ENCODE peak calls at places on chromosomes 4 and X, in eight cellular contexts. Q is esophagus squamous epithelium, M is brain microvascular endothelial cell, X is cardiac muscle cell, P is A673, Y is uterus, V is hepatocyte, O is Karpas-422. Z is an unnamed sample.

GRCh38 chr4:82688091-82688815 is 110.3 kb downstream of the SCD5 start:
- DNase-seq in Q (no peak), M (no peak), X (no peak), P (no peak), Y (no peak), V (no peak), O (no peak), Z (no peak)

GRCh38 chr4:55485821-55486220 is 60.9 kb downstream of the CLOCK start:
- DNase-seq in Q (no peak), M (no peak), X (no peak), P (no peak), Y (no peak), V (no peak), O (no peak), Z (no peak)

GRCh38 chrX:1210844-1211243 is 1.6 kb downstream of the CRLF2 start:
- DNase-seq in Q (no peak), M (no peak), X (no peak), P (no peak), Y (no peak), V (no peak), O (no peak), Z (no peak)

GRCh38 chr4:122744229-122744628 is 11.7 kb downstream of the BBS12 start:
- DNase-seq in Q (no peak), M (no peak), X (no peak), P (no peak), Y (no peak), V (peak), O (no peak), Z (no peak)

GRCh38 chr4:39348371-39349265 is 17.5 kb downstream of the RFC1 start:
- DNase-seq in Q (no peak), M (peak), X (no peak), P (no peak), Y (no peak), V (peak), O (peak), Z (no peak)

GRCh38 chr4:51998837-51999236 is 21.3 kb downstream of the LRRC66 start:
- DNase-seq in Q (no peak), M (no peak), X (no peak), P (no peak), Y (no peak), V (no peak), O (no peak), Z (no peak)

GRCh38 chrX:50905334-50905733 is 5.2 kb upstream of the BMP15 start:
- DNase-seq in Q (no peak), M (no peak), X (no peak), P (peak), Y (no peak), V (no peak), O (peak), Z (no peak)

GRCh38 chrX:43885617-43886016 is 3.4 kb upstream of the MAOB start:
- DNase-seq in Q (no peak), M (no peak), X (no peak), P (no peak), Y (no peak), V (no peak), O (no peak), Z (no peak)

GRCh38 chrX:39152106-39152649 is 350.9 kb downstream of the MID1IP1 start:
- DNase-seq in Q (no peak), M (no peak), X (peak), P (peak), Y (no peak), V (peak), O (peak), Z (no peak)

DNA sequence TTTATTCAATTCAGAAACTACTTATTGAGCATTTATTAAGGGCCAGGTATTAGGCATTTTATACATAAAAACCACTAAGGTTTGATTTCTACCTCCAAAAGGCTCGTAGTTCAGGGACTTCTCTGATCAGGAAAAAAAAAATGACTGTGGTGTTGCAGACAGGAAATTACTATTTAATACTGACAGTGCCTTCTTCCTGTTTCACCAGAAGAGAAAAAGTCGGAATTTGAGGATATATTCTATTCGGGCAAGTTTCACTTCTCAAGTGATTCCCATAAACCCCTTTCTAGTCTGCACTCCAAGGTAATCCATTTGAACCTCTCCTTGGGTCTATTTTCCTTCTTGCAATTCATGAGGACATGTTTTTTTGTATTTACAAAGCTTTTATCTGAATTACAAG is 15.3 kb upstream of the TASL start:
- DNase-seq in Q (no peak), M (no peak), X (no peak), P (peak), Y (no peak), V (no peak), O (no peak), Z (no peak)
- H3K27ac ChIP-seq in Q (no peak), M (no peak), X (no peak), P (no peak), Y (no peak), V (no peak), O (no peak), Z (no peak)

GRCh38 chr4:46653842-46654241 is 255.2 kb downstream of the COX7B2 start:
- DNase-seq in Q (no peak), M (no peak), X (no peak), P (no peak), Y (no peak), V (no peak), O (no peak), Z (no peak)
- H3K27ac ChIP-seq in Q (no peak), M (no peak), X (no peak), P (no peak), Y (no peak), V (no peak), O (no peak), Z (no peak)

DNA sequence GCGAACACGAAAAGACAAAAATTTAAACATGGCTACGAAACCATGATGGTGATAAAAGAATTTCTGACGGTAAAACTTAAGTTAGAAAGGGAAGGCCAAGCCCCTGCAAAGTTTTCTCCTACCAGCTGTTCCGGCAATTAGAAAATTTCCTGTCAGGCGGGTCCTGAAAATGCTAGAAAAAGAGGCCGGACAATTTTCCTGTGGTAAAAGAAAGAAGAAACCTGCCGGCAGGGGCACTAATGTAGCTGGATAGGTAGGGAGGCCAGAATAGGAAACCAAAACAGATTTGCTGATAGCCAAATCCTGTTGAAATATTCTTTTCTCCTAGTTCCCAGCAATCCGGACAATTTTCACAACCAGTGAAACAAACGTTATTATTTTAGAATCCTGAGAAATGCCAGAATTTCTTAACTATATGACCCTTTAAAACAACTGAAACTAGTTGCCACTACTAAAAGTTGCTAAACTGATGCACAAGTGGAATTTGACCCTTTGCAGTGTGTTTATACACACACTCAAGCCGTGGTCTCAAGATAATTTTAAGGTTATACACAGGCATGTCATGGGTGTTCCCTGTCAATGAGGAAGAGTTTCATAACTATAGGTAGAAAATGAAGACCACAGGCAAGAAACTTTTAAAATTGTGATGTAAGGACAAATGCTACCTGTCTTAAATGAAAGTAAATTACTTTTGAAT is 47.8 kb downstream of the RPS6KA3 start:
- DNase-seq in Q (no peak), M (no peak), X (no peak), P (peak), Y (peak), V (peak), O (no peak), Z (no peak)
- H3K27ac ChIP-seq in Q (peak), M (no peak), X (no peak), P (peak), Y (peak), V (peak), O (no peak), Z (no peak)

GRCh38 chr4:118850813-118851173 is 14.9 kb upstream of the SEC24D start:
- DNase-seq in Q (no peak), M (no peak), X (no peak), P (no peak), Y (no peak), V (no peak), O (no peak), Z (no peak)
- H3K27ac ChIP-seq in Q (peak), M (no peak), X (no peak), P (no peak), Y (peak), V (peak), O (no peak), Z (no peak)

GRCh38 chrX:53685711-53686110 is 808 bp downstream of the HUWE1 start:
- DNase-seq in Q (no peak), M (no peak), X (no peak), P (no peak), Y (no peak), V (no peak), O (no peak), Z (no peak)
- H3K27ac ChIP-seq in Q (peak), M (peak), X (peak), P (peak), Y (peak), V (peak), O (peak), Z (peak)

GRCh38 chr4:7547368-7548040 is 112.8 kb upstream of the PSAPL1 start:
- DNase-seq in Q (no peak), M (no peak), X (no peak), P (no peak), Y (no peak), V (no peak), O (no peak), Z (no peak)
- H3K27ac ChIP-seq in Q (no peak), M (no peak), X (no peak), P (no peak), Y (no peak), V (peak), O (no peak), Z (no peak)

DNA sequence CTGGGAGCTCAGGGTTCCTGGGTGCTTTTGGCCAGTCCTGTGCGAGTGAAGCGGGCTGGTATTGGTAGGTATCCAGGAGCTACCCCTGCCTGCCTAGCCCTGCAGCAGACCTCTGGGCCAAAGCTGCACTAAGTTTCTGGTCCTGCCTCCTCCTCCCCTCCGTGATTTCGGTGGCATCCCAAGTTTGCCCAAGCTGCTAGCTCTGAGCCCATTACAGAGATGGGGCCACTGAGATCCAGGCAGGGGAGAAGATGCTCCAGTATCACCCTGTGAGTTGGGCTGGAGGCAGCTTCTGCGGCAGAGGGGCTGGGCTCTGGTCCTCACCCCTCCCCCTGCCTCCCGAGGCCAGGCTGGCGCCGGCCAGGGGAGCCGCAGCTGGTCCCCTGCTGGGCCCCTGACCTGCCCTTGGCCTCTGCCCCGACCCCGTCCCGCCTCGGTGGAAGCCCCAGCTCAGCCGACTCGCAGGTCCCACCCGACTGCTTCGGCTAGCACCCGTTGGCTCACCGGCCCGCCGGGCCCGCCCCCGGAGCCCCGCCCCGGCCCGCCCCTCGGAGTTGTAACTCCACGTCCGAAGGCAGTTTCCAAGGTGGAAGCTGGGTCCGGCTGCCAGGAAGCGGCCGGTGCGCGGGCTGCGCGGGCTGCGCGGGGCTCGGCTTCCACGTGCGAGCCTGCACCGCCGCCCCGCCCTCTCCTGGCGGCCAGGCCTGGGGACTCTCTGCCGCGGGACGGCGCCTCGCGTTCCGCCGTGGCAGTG is at the start of gene DUSP9:
- DNase-seq in Q (no peak), M (no peak), X (peak), P (peak), Y (peak), V (peak), O (no peak), Z (no peak)
- H3K27ac ChIP-seq in Q (no peak), M (no peak), X (no peak), P (no peak), Y (no peak), V (no peak), O (no peak), Z (no peak)

GRCh38 chr4:2432991-2433530 is 14.3 kb downstream of the CFAP99 start:
- DNase-seq in Q (no peak), M (peak), X (no peak), P (no peak), Y (no peak), V (no peak), O (no peak), Z (peak)
- H3K27ac ChIP-seq in Q (no peak), M (no peak), X (no peak), P (no peak), Y (no peak), V (no peak), O (no peak), Z (peak)

GRCh38 chr4:159191989-159192388 is 89.1 kb downstream of the RAPGEF2 start:
- DNase-seq in Q (no peak), M (peak), X (peak), P (peak), Y (no peak), V (peak), O (peak), Z (no peak)

GRCh38 chr4:159197260-159197884 is 94.5 kb downstream of the RAPGEF2 start:
- DNase-seq in Q (no peak), M (no peak), X (no peak), P (no peak), Y (no peak), V (no peak), O (no peak), Z (no peak)

GRCh38 chr4:159197885-159198269 is 95.0 kb downstream of the RAPGEF2 start:
- DNase-seq in Q (no peak), M (no peak), X (no peak), P (no peak), Y (no peak), V (no peak), O (no peak), Z (no peak)

GRCh38 chr4:159193256-159193655 is 90.4 kb downstream of the RAPGEF2 start:
- DNase-seq in Q (no peak), M (no peak), X (no peak), P (no peak), Y (no peak), V (no peak), O (no peak), Z (no peak)

GRCh38 chr4:159195400-159195799 is 92.5 kb downstream of the RAPGEF2 start:
- DNase-seq in Q (no peak), M (no peak), X (no peak), P (no peak), Y (no peak), V (no peak), O (no peak), Z (no peak)
- H3K27ac ChIP-seq in Q (no peak), M (no peak), X (no peak), P (no peak), Y (no peak), V (no peak), O (no peak), Z (no peak)

Z was measured in substantia nigra.